ENCODE peak calls at places on chromosome 19, in nine cellular contexts. O is fibroblast of lung, P is cardiac fibroblast, A is esophagus squamous epithelium, J is fibroblast of the aortic adventitia, Q is PC-3, G is OCI-LY7, E is BE2C, H is fibroblast of pulmonary artery. W is an unnamed sample.

GRCh38 chr19:49690073-49690655 is 752 bp upstream of the CPT1C start:
- DNase-seq in O (no peak), P (no peak), A (no peak), J (no peak), Q (no peak), G (no peak), E (no peak), H (no peak), W (no peak)

GRCh38 chr19:34994643-34995471 is 5.3 kb upstream of the GRAMD1A start:
- DNase-seq in O (no peak), P (no peak), A (no peak), J (peak; percentile 27), Q (peak; percentile 69), G (no peak), E (no peak), H (no peak), W (no peak)

GRCh38 chr19:4633140-4633967 is 6.0 kb upstream of the TNFAIP8L1 start:
- DNase-seq in O (peak; percentile 68), P (peak; percentile 82), A (no peak), J (peak; percentile 61), Q (peak; percentile 81), G (peak; percentile 57), E (peak; percentile 68), H (peak; percentile 84), W (peak; percentile 92)

GRCh38 chr19:3028305-3029069 is 593 bp downstream of the TLE2 start:
- DNase-seq in O (no peak), P (no peak), A (no peak), J (no peak), Q (no peak), G (no peak), E (no peak), H (no peak), W (no peak)

GRCh38 chr19:55036058-55036457 is 2.0 kb downstream of the GP6 start:
- DNase-seq in O (no peak), P (no peak), A (no peak), J (no peak), Q (no peak), G (no peak), E (no peak), H (no peak), W (no peak)

GRCh38 chr19:54329476-54330165 is 9.3 kb downstream of the LILRA4 start:
- DNase-seq in O (no peak), P (no peak), A (no peak), J (no peak), Q (no peak), G (no peak), E (no peak), H (no peak), W (no peak)

GRCh38 chr19:2819540-2820111 is at the start of gene ZNF554:
- DNase-seq in O (peak; percentile 96), P (peak; percentile 98), A (peak; percentile 77), J (peak; percentile 96), Q (peak; percentile 92), G (peak; percentile 98), E (peak; percentile 99), H (peak; percentile 97), W (peak; percentile 93)

GRCh38 chr19:16588089-16588823 is 16.0 kb upstream of the SLC35E1 start:
- DNase-seq in O (peak; percentile 13), P (peak; percentile 47), A (no peak), J (peak; percentile 42), Q (no peak), G (peak; percentile 95), E (peak; percentile 75), H (peak; percentile 39), W (peak; percentile 59)

GRCh38 chr19:1042689-1043511 is 3.0 kb downstream of the ABCA7 start:
- DNase-seq in O (peak; percentile 22), P (no peak), A (no peak), J (no peak), Q (no peak), G (no peak), E (peak; percentile 90), H (no peak), W (no peak)

GRCh38 chr19:52095172-52096014 is at the start of gene ZNF841:
- DNase-seq in O (peak; percentile 95), P (peak; percentile 97), A (peak; percentile 66), J (peak; percentile 94), Q (peak; percentile 92), G (no peak), E (peak; percentile 99), H (peak; percentile 96), W (peak; percentile 95)
- TF ChIP-seq CTCF in O (no peak), P (no peak), A (no peak), J (no peak), Q (peak; percentile 10), G (no peak), E (no peak), H (no peak), W (no peak)

GRCh38 chr19:33194884-33195710 is 967 bp downstream of the LRP3 start:
- DNase-seq in O (peak; percentile 60), P (peak; percentile 65), A (no peak), J (peak; percentile 63), Q (peak; percentile 13), G (no peak), E (peak; percentile 42), H (peak; percentile 53), W (peak; percentile 62)
- H3K4me3 ChIP-seq in O (peak overlapping the region; percentile 61), P (peak overlapping the region; percentile 66), A (peak overlapping the region; percentile 70), J (peak overlapping the region; percentile 73), Q (peak overlapping the region; percentile 72), G (no peak overlapping the region), E (peak overlapping the region; percentile 71), H (peak overlapping the region; percentile 63), W (peak overlapping the region; percentile 55)

DNA sequence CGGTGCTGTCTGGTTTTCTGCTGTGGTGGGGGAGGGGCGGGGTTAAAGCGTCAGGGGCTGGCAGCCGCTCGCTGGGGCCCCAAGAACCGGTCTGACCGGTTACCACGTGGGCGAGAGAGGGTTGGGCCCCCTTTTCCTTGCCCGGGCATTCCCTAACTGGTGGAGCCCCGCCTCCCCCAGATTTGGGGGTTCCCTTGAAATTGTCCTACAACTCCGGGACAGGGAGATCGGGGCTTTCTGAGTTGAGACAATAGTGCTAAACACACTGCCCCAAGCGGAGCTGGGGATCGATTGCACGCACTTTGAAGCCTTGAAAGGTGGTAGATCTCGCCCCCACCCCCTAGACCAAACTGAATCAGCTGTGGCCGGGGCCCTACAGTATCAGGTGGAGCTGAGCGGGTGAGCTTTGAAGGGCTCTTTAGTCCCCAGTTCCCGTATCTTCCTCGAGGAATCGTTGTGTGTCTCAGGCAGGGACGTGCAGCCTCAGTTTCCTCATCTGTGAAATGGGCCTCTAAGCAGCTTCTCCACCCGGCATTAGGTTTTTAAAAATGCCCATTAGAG is 4.8 kb downstream of the IER2 start:
- DNase-seq in O (peak; percentile 57), P (no peak), A (no peak), J (peak; percentile 72), Q (peak; percentile 91), G (peak; percentile 87), E (peak; percentile 62), H (peak; percentile 81), W (peak; percentile 58)
- TF ChIP-seq CTCF in O (peak; percentile 15), P (peak; percentile 28), A (no peak), J (peak; percentile 35), Q (peak; percentile 39), G (peak; percentile 75), E (peak; percentile 40), H (peak; percentile 33), W (peak; percentile 16)

GRCh38 chr19:18433735-18434398 is 4.1 kb downstream of the ISYNA1 start:
- DNase-seq in O (no peak), P (no peak), A (no peak), J (no peak), Q (no peak), G (no peak), E (peak; percentile 70), H (no peak), W (no peak)
- H3K4me3 ChIP-seq in O (peak overlapping the region; percentile 28), P (peak overlapping the region; percentile 23), A (peak overlapping the region; percentile 52), J (no peak overlapping the region), Q (no peak overlapping the region), G (no peak overlapping the region), E (peak overlapping the region; percentile 59), H (no peak overlapping the region), W (no peak overlapping the region)

GRCh38 chr19:44202470-44202869 is 9.9 kb upstream of the ZNF227 start:
- DNase-seq in O (peak; percentile 68), P (peak; percentile 79), A (no peak), J (peak; percentile 81), Q (no peak), G (no peak), E (no peak), H (peak; percentile 85), W (peak; percentile 58)

GRCh38 chr19:44192127-44192526 is 20.2 kb upstream of the ZNF227 start:
- DNase-seq in O (no peak), P (no peak), A (no peak), J (no peak), Q (no peak), G (no peak), E (no peak), H (no peak), W (no peak)

DNA sequence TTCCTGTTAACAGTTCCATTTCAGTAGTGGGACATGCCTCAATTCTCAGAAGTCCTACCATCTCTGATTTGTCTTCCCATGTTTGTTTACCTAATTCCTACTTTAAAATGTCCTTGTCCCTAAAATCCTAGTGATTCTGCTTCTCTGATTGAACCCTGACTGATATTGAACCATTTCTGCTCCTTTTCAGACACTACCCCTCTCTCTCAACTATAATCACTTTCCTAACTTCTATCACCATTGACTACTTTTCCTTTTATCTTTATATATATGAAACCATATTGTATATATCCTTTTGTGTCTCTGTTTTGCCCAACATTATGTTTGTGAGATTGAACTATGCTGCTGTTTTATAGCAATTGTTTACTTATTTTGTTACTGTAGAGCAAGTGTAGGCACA is 15.6 kb upstream of the ZNF227 start:
- DNase-seq in O (no peak), P (no peak), A (no peak), J (no peak), Q (no peak), G (no peak), E (no peak), H (no peak), W (no peak)
- TF ChIP-seq CTCF in O (no peak), P (no peak), A (no peak), J (no peak), Q (no peak), G (no peak), E (no peak), H (no peak), W (no peak)

GRCh38 chr19:19372656-19373416 is 32.6 kb upstream of the GATAD2A start:
- DNase-seq in O (peak; percentile 39), P (peak; percentile 60), A (no peak), J (peak; percentile 41), Q (peak; percentile 78), G (peak; percentile 90), E (no peak), H (peak; percentile 71), W (peak; percentile 29)
- H3K4me3 ChIP-seq in O (no peak overlapping the region), P (no peak overlapping the region), A (no peak overlapping the region), J (no peak overlapping the region), Q (no peak overlapping the region), G (peak overlapping the region; percentile 45), E (no peak overlapping the region), H (no peak overlapping the region), W (no peak overlapping the region)

W was measured in fibroblast of mammary gland.